ENCODE peak calls at places on chromosomes 3 and 15, in seven cellular contexts. X is AG09309, W is psoas muscle, J is posterior vena cava, B is pons, Q is KBM-7, S is esophagus squamous epithelium. F is an unnamed sample.

GRCh38 chr3:94647131-94647530 is 584.3 kb downstream of the NSUN3 start:
- DNase-seq in X (no peak), W (no peak), J (no peak), B (no peak), Q (no peak), S (no peak), F (no peak)

GRCh38 chr15:62940755-62941361 is 101.7 kb upstream of the TPM1 start:
- DNase-seq in X (peak; percentile 89), W (peak; percentile 87), J (peak; percentile 92), B (peak; percentile 67), Q (no peak), S (no peak), F (peak; percentile 59)

GRCh38 chr3:24341668-24342067 is 153.0 kb downstream of the THRB start:
- DNase-seq in X (no peak), W (no peak), J (no peak), B (no peak), Q (no peak), S (no peak), F (no peak)

GRCh38 chr3:148736086-148736485 is 38.4 kb downstream of the AGTR1 start:
- DNase-seq in X (no peak), W (no peak), J (no peak), B (no peak), Q (no peak), S (no peak), F (no peak)

GRCh38 chr3:107432013-107432515 is 54.8 kb downstream of the CCDC54 start:
- DNase-seq in X (no peak), W (no peak), J (no peak), B (no peak), Q (peak; percentile 6), S (no peak), F (no peak)

GRCh38 chr15:43762824-43763223 is 13.9 kb downstream of the ELL3 start:
- DNase-seq in X (no peak), W (no peak), J (no peak), B (no peak), Q (no peak), S (no peak), F (no peak)

GRCh38 chr3:17227472-17227871 is 342.7 kb downstream of the PLCL2 start:
- DNase-seq in X (no peak), W (no peak), J (no peak), B (no peak), Q (no peak), S (no peak), F (no peak)

GRCh38 chr3:11230125-11230524 is 42.1 kb upstream of the ATG7 start:
- DNase-seq in X (no peak), W (no peak), J (no peak), B (no peak), Q (no peak), S (no peak), F (no peak)

GRCh38 chr3:126023390-126023789 is 54.4 kb downstream of the ROPN1B start:
- DNase-seq in X (no peak), W (no peak), J (no peak), B (no peak), Q (no peak), S (no peak), F (no peak)

GRCh38 chr3:106589306-106589942 is 720.6 kb upstream of the CBLB start:
- DNase-seq in X (peak; percentile 67), W (no peak), J (no peak), B (no peak), Q (no peak), S (no peak), F (no peak)

GRCh38 chr3:71444861-71445259 is 138.7 kb downstream of the FOXP1 start:
- DNase-seq in X (no peak), W (no peak), J (no peak), B (no peak), Q (no peak), S (no peak), F (no peak)

GRCh38 chr15:50116477-50116876 is 2.6 kb downstream of the ATP8B4 start:
- DNase-seq in X (no peak), W (no peak), J (no peak), B (peak; percentile 38), Q (peak; percentile 90), S (no peak), F (no peak)

GRCh38 chr3:193605876-193606275 is 12.9 kb downstream of the OPA1 start:
- DNase-seq in X (peak; percentile 16), W (no peak), J (no peak), B (peak; percentile 56), Q (peak; percentile 76), S (no peak), F (no peak)

GRCh38 chr3:53579636-53580035 is 85.2 kb downstream of the CACNA1D start:
- DNase-seq in X (no peak), W (no peak), J (no peak), B (no peak), Q (no peak), S (no peak), F (no peak)

GRCh38 chr15:74653426-74654082 is 37.9 kb downstream of the CLK3 start:
- DNase-seq in X (peak; percentile 41), W (no peak), J (no peak), B (no peak), Q (no peak), S (no peak), F (peak; percentile 54)

GRCh38 chr15:85772668-85773067 is 22.1 kb downstream of the KLHL25 start:
- DNase-seq in X (no peak), W (peak; percentile 84), J (no peak), B (no peak), Q (no peak), S (no peak), F (no peak)

GRCh38 chr15:31235298-31236183 is 91.1 kb upstream of the KLF13 start:
- DNase-seq in X (no peak), W (no peak), J (peak; percentile 82), B (no peak), Q (no peak), S (no peak), F (no peak)

GRCh38 chr15:31403606-31404005 is 77.0 kb downstream of the KLF13 start:
- DNase-seq in X (peak; percentile 54), W (no peak), J (no peak), B (no peak), Q (no peak), S (no peak), F (no peak)

GRCh38 chr3:4290272-4290893 is 12.8 kb upstream of the SETMAR start:
- DNase-seq in X (peak; percentile 13), W (no peak), J (no peak), B (peak; percentile 62), Q (peak; percentile 51), S (no peak), F (no peak)

GRCh38 chr15:25787855-25788521 is 75.1 kb downstream of the ATP10A start:
- DNase-seq in X (no peak), W (no peak), J (peak; percentile 83), B (no peak), Q (no peak), S (no peak), F (no peak)

GRCh38 chr3:110193114-110193513 is 855.8 kb upstream of the DPPA4 start:
- DNase-seq in X (no peak), W (no peak), J (no peak), B (no peak), Q (no peak), S (no peak), F (no peak)

GRCh38 chr15:25786040-25786439 is 77.1 kb downstream of the ATP10A start:
- DNase-seq in X (no peak), W (no peak), J (peak; percentile 63), B (no peak), Q (no peak), S (no peak), F (no peak)

GRCh38 chr3:126816956-126817777 is 113.1 kb downstream of the CHCHD6 start:
- DNase-seq in X (no peak), W (no peak), J (no peak), B (no peak), Q (no peak), S (no peak), F (no peak)

GRCh38 chr3:59992578-59992977 is 942.8 kb upstream of the CFAP20DC start:
- DNase-seq in X (no peak), W (no peak), J (no peak), B (peak; percentile 14), Q (no peak), S (no peak), F (no peak)